ENCODE peak calls at places on chromosome 16, in four cellular contexts. V is left ventricle myocardium inferior, X is astrocyte of the spinal cord, D is RWPE1. G is an unnamed sample.

GRCh38 chr16:88983771-88984687 is 7.0 kb upstream of the CBFA2T3 start:
- DNase-seq in V (no peak), X (no peak), D (no peak), G (no peak)

GRCh38 chr16:77993111-77993571 is 29.2 kb upstream of the CLEC3A start:
- DNase-seq in V (no peak), X (peak), D (no peak), G (peak)

GRCh38 chr16:70151391-70151790 is 22.2 kb upstream of the CLEC18C start:
- DNase-seq in V (no peak), X (no peak), D (no peak), G (no peak)

GRCh38 chr16:53893731-53894435 is 189.9 kb downstream of the FTO start:
- DNase-seq in V (no peak), X (peak), D (peak), G (peak)

GRCh38 chr16:83403751-83404150 is 404.0 kb upstream of the HSBP1 start:
- DNase-seq in V (no peak), X (peak), D (peak), G (peak)

GRCh38 chr16:77596243-77596642 is 126.1 kb upstream of the NUDT7 start:
- DNase-seq in V (no peak), X (peak), D (no peak), G (peak)

GRCh38 chr16:72355561-72355960 is 183.6 kb upstream of the PMFBP1 start:
- DNase-seq in V (no peak), X (peak), D (no peak), G (no peak)

GRCh38 chr16:14111713-14112538 is 40.8 kb downstream of the MRTFB start:
- DNase-seq in V (peak), X (no peak), D (no peak), G (peak)

GRCh38 chr16:12406840-12407690 is 396.6 kb downstream of the CPPED1 start:
- DNase-seq in V (no peak), X (peak), D (no peak), G (no peak)

GRCh38 chr16:54242199-54242598 is 44.4 kb downstream of the IRX3 start:
- DNase-seq in V (no peak), X (no peak), D (peak), G (peak)

GRCh38 chr16:85733839-85734170 is 17.1 kb downstream of the C16orf74 start:
- DNase-seq in V (no peak), X (no peak), D (no peak), G (no peak)

GRCh38 chr16:21235199-21235585 is 1.7 kb downstream of the ANKS4B start:
- DNase-seq in V (no peak), X (no peak), D (no peak), G (no peak)

GRCh38 chr16:1645914-1646525 is 32.1 kb upstream of the JPT2 start:
- DNase-seq in V (no peak), X (peak), D (peak), G (peak)

GRCh38 chr16:81480856-81481821 is 36.5 kb downstream of the CMIP start:
- DNase-seq in V (no peak), X (peak), D (no peak), G (peak)

GRCh38 chr16:57341441-57342303 is 16.9 kb upstream of the CCL22 start:
- DNase-seq in V (no peak), X (peak), D (peak), G (peak)

GRCh38 chr16:66427036-66427446 is at the start of gene BEAN1:
- DNase-seq in V (peak), X (no peak), D (peak), G (no peak)

GRCh38 chr16:57388359-57389086 is 16.0 kb upstream of the CCL17 start:
- DNase-seq in V (no peak), X (no peak), D (no peak), G (no peak)

GRCh38 chr16:5026664-5027063 is 7.1 kb downstream of the NAGPA start:
- DNase-seq in V (no peak), X (no peak), D (no peak), G (no peak)

GRCh38 chr16:5025171-5025632 is 8.5 kb downstream of the NAGPA start:
- DNase-seq in V (peak), X (no peak), D (no peak), G (peak)

GRCh38 chr16:5027086-5027485 is 6.6 kb downstream of the NAGPA start:
- DNase-seq in V (no peak), X (no peak), D (no peak), G (no peak)

GRCh38 chr16:5022521-5022920 is 11.2 kb downstream of the NAGPA start:
- DNase-seq in V (no peak), X (no peak), D (no peak), G (no peak)

GRCh38 chr16:5024632-5025031 is 9.1 kb downstream of the NAGPA start:
- DNase-seq in V (no peak), X (peak), D (peak), G (peak)
- TF ChIP-seq CTCF in V (peak), X (no peak), D (peak), G (peak)

GRCh38 chr16:68022728-68023537 is at the start of the genes DDX28 and DUS2:
- DNase-seq in V (peak), X (peak), D (peak), G (peak)
- TF ChIP-seq CTCF in V (peak), X (no peak), D (no peak), G (no peak)

GRCh38 chr16:80319181-80319580 is 221.6 kb upstream of the DYNLRB2 start:
- DNase-seq in V (no peak), X (no peak), D (no peak), G (peak)

GRCh38 chr16:80314042-80314441 is 226.8 kb upstream of the DYNLRB2 start:
- DNase-seq in V (no peak), X (no peak), D (no peak), G (no peak)

GRCh38 chr16:80323187-80323807 is 217.5 kb upstream of the DYNLRB2 start:
- DNase-seq in V (no peak), X (no peak), D (no peak), G (no peak)

GRCh38 chr16:80317132-80318098 is 223.4 kb upstream of the DYNLRB2 start:
- DNase-seq in V (no peak), X (no peak), D (no peak), G (peak)

GRCh38 chr16:80318107-80318506 is 222.7 kb upstream of the DYNLRB2 start:
- DNase-seq in V (no peak), X (no peak), D (no peak), G (no peak)
- TF ChIP-seq CTCF in V (no peak), X (no peak), D (no peak), G (no peak)

GRCh38 chr16:87393680-87394055 is 1.5 kb downstream of the MAP1LC3B start:
- DNase-seq in V (peak), X (no peak), D (no peak), G (no peak)

GRCh38 chr16:87391950-87392822 is at the start of gene MAP1LC3B:
- DNase-seq in V (peak), X (peak), D (peak), G (peak)

GRCh38 chr16:87395181-87395842 is 3.2 kb downstream of the MAP1LC3B start:
- DNase-seq in V (peak), X (no peak), D (no peak), G (no peak)

GRCh38 chr16:87391324-87391949 is 699 bp upstream of the MAP1LC3B start:
- DNase-seq in V (peak), X (no peak), D (no peak), G (peak)

GRCh38 chr16:87392823-87393679 is 915 bp downstream of the MAP1LC3B start:
- DNase-seq in V (peak), X (peak), D (peak), G (peak)
- TF ChIP-seq CTCF in V (peak), X (peak), D (peak), G (no peak)

GRCh38 chr16:51146256-51146924 is 4.7 kb downstream of the SALL1 start:
- DNase-seq in V (no peak), X (peak), D (no peak), G (no peak)
- TF ChIP-seq CTCF in V (no peak), X (peak), D (no peak), G (peak)

GRCh38 chr16:75317101-75317522 is 65.7 kb upstream of the BCAR1 start:
- DNase-seq in V (peak), X (no peak), D (no peak), G (no peak)

GRCh38 chr16:75318737-75319136 is 67.3 kb upstream of the BCAR1 start:
- DNase-seq in V (no peak), X (no peak), D (no peak), G (no peak)

GRCh38 chr16:75320435-75320834 is 69.0 kb upstream of the BCAR1 start:
- DNase-seq in V (no peak), X (no peak), D (no peak), G (peak)

GRCh38 chr16:75322706-75323105 is 71.3 kb upstream of the BCAR1 start:
- DNase-seq in V (no peak), X (peak), D (no peak), G (peak)

DNA sequence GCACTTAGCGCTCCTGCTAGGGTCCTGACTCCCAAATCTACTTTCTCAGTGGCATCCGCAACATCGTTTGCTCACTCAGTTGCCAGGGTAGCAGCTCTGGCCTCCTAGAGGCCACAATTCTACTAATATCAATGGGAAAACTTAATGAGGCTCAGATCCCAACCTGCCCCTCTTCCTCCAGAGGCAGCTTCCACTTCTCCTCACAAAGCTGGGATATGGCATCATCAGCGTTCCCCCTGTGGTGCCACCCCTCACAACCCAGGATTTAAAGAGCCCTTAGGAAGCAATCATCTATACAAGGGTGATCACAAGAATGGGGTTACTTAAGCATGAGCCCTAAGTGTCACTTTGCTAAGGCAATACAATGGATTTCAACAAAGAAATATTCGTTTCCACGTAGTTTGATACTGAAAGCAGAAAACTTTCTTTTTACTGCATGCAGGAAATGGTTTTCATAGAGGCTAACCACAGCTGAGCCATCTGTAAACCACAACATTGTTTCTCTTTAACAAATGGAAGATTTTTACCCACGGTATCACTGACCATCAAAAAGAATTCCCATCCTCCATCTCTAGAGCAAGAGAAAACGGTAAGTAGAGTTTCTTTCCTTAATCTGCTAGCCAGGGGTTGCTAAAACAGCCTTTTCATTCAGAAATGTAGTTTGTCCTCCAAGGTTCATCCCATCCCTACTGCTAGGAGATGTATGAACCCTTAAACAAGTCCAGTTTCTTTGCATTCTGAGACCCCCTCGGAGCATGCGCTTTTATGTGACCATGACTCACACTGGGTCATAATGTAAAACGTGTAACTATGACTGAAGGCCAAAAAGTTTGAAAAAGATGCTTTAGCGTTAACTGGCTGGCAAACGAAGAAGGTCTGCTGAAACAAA is 68.3 kb upstream of the BCAR1 start:
- DNase-seq in V (no peak), X (peak), D (no peak), G (peak)
- TF ChIP-seq CTCF in V (no peak), X (no peak), D (no peak), G (no peak)

GRCh38 chr16:48113471-48113870 is 42.3 kb downstream of the ABCC12 start:
- DNase-seq in V (no peak), X (no peak), D (no peak), G (peak)
- TF ChIP-seq CTCF in V (no peak), X (no peak), D (no peak), G (peak)

GRCh38 chr16:64627288-64627687 is 494.6 kb downstream of the CDH11 start:
- DNase-seq in V (no peak), X (no peak), D (no peak), G (peak)
- TF ChIP-seq CTCF in V (no peak), X (no peak), D (no peak), G (no peak)

GRCh38 chr16:50646345-50646744 is 34.8 kb downstream of the SNX20 start:
- DNase-seq in V (no peak), X (no peak), D (no peak), G (no peak)

GRCh38 chr16:50645858-50646257 is 35.3 kb downstream of the SNX20 start:
- DNase-seq in V (no peak), X (no peak), D (no peak), G (no peak)

GRCh38 chr16:50643192-50643591 is 37.9 kb downstream of the SNX20 start:
- DNase-seq in V (no peak), X (no peak), D (no peak), G (no peak)

GRCh38 chr16:50644245-50644644 is 36.9 kb downstream of the SNX20 start:
- DNase-seq in V (no peak), X (no peak), D (no peak), G (no peak)

DNA sequence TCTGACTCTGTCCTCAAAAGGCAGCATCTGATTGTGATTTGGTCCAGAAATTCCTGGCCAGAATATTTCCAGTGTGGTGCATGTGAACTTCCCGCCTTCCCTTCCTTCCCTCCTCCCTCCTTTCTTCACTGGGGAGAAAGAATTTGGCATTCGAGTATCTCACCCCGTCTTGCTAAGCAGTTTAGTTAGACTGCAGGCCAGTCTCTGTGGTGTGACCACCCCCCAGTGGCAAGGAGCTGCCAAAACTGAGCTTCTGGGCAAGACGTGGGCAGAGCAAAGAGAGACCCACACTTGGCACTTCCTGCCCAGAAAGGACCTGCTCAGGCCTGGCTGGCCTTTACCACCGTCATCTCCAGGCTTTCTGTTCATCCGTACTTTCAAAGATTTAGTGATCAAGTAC is 36.4 kb downstream of the SNX20 start:
- DNase-seq in V (no peak), X (no peak), D (peak), G (peak)
- TF ChIP-seq CTCF in V (peak), X (peak), D (no peak), G (peak)

GRCh38 chr16:2770781-2771111 is 6.3 kb downstream of the ELOB start:
- DNase-seq in V (no peak), X (no peak), D (no peak), G (no peak)

GRCh38 chr16:2769675-2770056 is 7.4 kb downstream of the ELOB start:
- DNase-seq in V (no peak), X (no peak), D (peak), G (peak)

GRCh38 chr16:2769100-2769529 is 8.0 kb downstream of the ELOB start:
- DNase-seq in V (no peak), X (no peak), D (no peak), G (peak)

GRCh38 chr16:2771496-2772402 is 5.3 kb downstream of the ELOB start:
- DNase-seq in V (no peak), X (no peak), D (no peak), G (no peak)

DNA sequence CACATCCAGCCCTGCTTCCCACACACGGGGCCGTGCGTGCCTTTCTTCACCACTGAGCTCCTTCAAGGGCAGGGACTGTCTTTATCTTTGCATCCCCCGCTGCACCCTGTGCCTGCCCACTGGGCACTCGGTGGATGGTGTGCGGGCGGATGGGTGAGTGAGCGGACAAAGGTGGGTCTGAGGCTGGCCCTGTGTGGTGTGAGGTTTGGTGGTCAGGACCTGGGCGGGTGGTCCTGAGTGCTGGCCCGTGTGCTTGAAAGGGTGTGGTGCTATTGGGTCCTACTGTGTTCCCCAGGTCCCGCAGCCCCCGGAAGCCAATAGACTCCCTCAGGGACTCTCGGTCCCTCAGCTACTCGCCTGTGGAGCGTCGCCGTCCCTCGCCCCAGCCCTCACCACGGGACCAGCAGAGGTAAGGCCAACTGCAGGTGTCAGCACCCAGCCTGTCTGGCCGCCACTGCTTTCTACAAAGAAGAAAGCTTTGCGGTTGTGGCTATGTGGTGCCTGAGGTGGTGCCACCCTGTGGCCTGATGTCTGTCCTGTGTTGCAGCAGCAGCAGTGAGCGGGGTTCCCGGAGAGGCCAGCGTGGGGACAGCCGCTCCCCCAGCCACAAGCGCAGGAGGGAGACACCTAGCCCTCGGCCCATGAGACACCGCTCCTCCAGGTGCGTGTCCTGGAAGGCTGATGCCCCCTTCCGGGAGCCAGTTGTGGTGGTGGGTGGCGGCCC is 6.9 kb downstream of the ELOB start:
- DNase-seq in V (no peak), X (no peak), D (no peak), G (peak)
- TF ChIP-seq CTCF in V (no peak), X (peak), D (no peak), G (peak)